ENCODE peak calls at places on chromosomes 5 and 9, in six cellular contexts. V, P, S, C, A and M are unnamed samples.

GRCh38 chr9:16293610-16294009 is 576.9 kb downstream of the BNC2 start:
- ATAC-seq in A (no peak), P (no peak), C (peak), V (no peak), S (no peak), M (no peak)

GRCh38 chr5:171143171-171143570 is 165.9 kb upstream of the TLX3 start:
- ATAC-seq in C (no peak), V (no peak), S (no peak), A (no peak), P (no peak), M (no peak)

GRCh38 chr9:22170990-22171663 is 162.0 kb upstream of the CDKN2B start:
- ATAC-seq in A (no peak), P (no peak), V (no peak), C (no peak), S (peak), M (no peak)

GRCh38 chr5:155629597-155629996 is 616.0 kb downstream of the KIF4B start:
- ATAC-seq in C (no peak), S (no peak), A (no peak), V (no peak), P (no peak), M (no peak)

GRCh38 chr5:111271885-111272284 is 47.7 kb downstream of the CAMK4 start:
- ATAC-seq in C (no peak), P (no peak), S (no peak), V (no peak), A (no peak), M (no peak)

GRCh38 chr9:97487107-97487506 is 14.4 kb upstream of the TMOD1 start:
- ATAC-seq in S (peak), C (no peak), V (peak), A (no peak), P (no peak), M (no peak)

GRCh38 chr9:17065062-17065461 is 69.8 kb upstream of the CNTLN start:
- ATAC-seq in A (no peak), P (no peak), V (no peak), C (no peak), S (peak), M (no peak)

GRCh38 chr5:136522217-136522956 is 157.0 kb upstream of the TRPC7 start:
- ATAC-seq in A (no peak), P (no peak), S (no peak), V (no peak), C (peak), M (no peak)

GRCh38 chr9:88932766-88933165 is 58.5 kb upstream of the S1PR3 start:
- ATAC-seq in P (no peak), C (no peak), S (no peak), A (no peak), V (peak), M (no peak)

GRCh38 chr5:55866485-55866884 is 15.3 kb downstream of the IL31RA start:
- ATAC-seq in S (no peak), A (no peak), V (no peak), C (no peak), P (no peak), M (no peak)

GRCh38 chr5:7886849-7887460 is 18.0 kb downstream of the MTRR start:
- ATAC-seq in V (peak), S (peak), P (no peak), A (no peak), C (no peak), M (no peak)

GRCh38 chr5:178602752-178603151 is 12.6 kb upstream of the COL23A1 start:
- ATAC-seq in V (no peak), S (no peak), A (peak), P (no peak), C (no peak), M (no peak)

GRCh38 chr9:98724810-98725530 is 16.2 kb upstream of the GABBR2 start:
- ATAC-seq in S (no peak), P (no peak), V (no peak), C (no peak), A (no peak), M (no peak)

GRCh38 chr5:83099445-83099844 is 22.1 kb downstream of the XRCC4 start:
- ATAC-seq in V (no peak), S (no peak), A (no peak), P (peak), C (no peak), M (no peak)

GRCh38 chr5:179332741-179333290 is 12.4 kb downstream of the ADAMTS2 start:
- ATAC-seq in S (no peak), P (peak), V (no peak), C (no peak), A (no peak), M (no peak)

GRCh38 chr9:136512651-136513066 is 29.8 kb upstream of the SEC16A start:
- ATAC-seq in S (peak), P (peak), V (peak), A (no peak), C (peak), M (no peak)

GRCh38 chr5:42555010-42555409 is 131.8 kb downstream of the GHR start:
- ATAC-seq in A (peak), V (no peak), P (peak), C (no peak), S (no peak), M (no peak)

GRCh38 chr5:139012170-139012569 is 137.0 kb upstream of the LRRTM2 start:
- ATAC-seq in V (no peak), S (no peak), A (no peak), P (no peak), C (no peak), M (no peak)

GRCh38 chr9:99238331-99238730 is 16.2 kb downstream of the SEC61B start:
- ATAC-seq in S (no peak), C (no peak), V (no peak), P (no peak), A (no peak), M (no peak)

GRCh38 chr9:137515338-137515724 is 34.9 kb downstream of the PNPLA7 start:
- ATAC-seq in S (peak), A (no peak), C (no peak), V (no peak), P (peak), M (no peak)

GRCh38 chr9:129868571-129869486 is 33.6 kb downstream of the USP20 start:
- ATAC-seq in V (no peak), P (peak), C (peak), S (peak), A (no peak), M (peak)

GRCh38 chr5:37436146-37436934 is 57.2 kb downstream of the WDR70 start:
- ATAC-seq in A (no peak), V (no peak), S (no peak), P (no peak), C (no peak), M (no peak)

GRCh38 chr9:96875460-96876142 is 21.3 kb upstream of the ZNF782 start:
- ATAC-seq in S (peak), A (peak), P (peak), C (peak), V (peak), M (no peak)

GRCh38 chr5:40386293-40386692 is 293.4 kb upstream of the PTGER4 start:
- ATAC-seq in V (no peak), A (no peak), P (no peak), C (no peak), S (no peak), M (no peak)

GRCh38 chr9:27539479-27540441 is 10.1 kb upstream of the MOB3B start:
- ATAC-seq in C (peak), S (peak), A (peak), P (peak), V (no peak), M (peak)

GRCh38 chr5:133919148-133920136 is 49.0 kb downstream of the C5orf15 start:
- ATAC-seq in S (peak), P (no peak), C (no peak), V (peak), A (no peak), M (no peak)

GRCh38 chr5:4018968-4019766 is 423.5 kb downstream of the IRX1 start:
- ATAC-seq in C (peak), A (peak), V (no peak), S (no peak), P (peak), M (peak)

GRCh38 chr5:133406632-133407276 is 205.6 kb downstream of the FSTL4 start:
- ATAC-seq in A (no peak), C (no peak), P (no peak), S (no peak), V (no peak), M (no peak)

GRCh38 chr5:177430146-177430951 is 3.9 kb downstream of the GRK6 start:
- ATAC-seq in P (no peak), S (no peak), V (no peak), C (no peak), A (no peak), M (no peak)

GRCh38 chr5:147578228-147579024 is 68.6 kb upstream of the DPYSL3 start:
- ATAC-seq in V (peak), A (no peak), S (peak), P (no peak), C (peak), M (no peak)

GRCh38 chr9:109640232-109641078 is 139.5 kb upstream of the PALM2AKAP2 start:
- ATAC-seq in C (peak), P (peak), A (peak), V (no peak), S (peak), M (peak)

GRCh38 chr5:88778736-88779135 is 104.2 kb downstream of the MEF2C start:
- ATAC-seq in S (no peak), C (peak), A (peak), P (peak), V (no peak), M (peak)

GRCh38 chr9:567746-568305 is 273.7 kb upstream of the DMRT1 start:
- ATAC-seq in C (no peak), A (no peak), S (no peak), P (no peak), V (no peak), M (no peak)

DNA sequence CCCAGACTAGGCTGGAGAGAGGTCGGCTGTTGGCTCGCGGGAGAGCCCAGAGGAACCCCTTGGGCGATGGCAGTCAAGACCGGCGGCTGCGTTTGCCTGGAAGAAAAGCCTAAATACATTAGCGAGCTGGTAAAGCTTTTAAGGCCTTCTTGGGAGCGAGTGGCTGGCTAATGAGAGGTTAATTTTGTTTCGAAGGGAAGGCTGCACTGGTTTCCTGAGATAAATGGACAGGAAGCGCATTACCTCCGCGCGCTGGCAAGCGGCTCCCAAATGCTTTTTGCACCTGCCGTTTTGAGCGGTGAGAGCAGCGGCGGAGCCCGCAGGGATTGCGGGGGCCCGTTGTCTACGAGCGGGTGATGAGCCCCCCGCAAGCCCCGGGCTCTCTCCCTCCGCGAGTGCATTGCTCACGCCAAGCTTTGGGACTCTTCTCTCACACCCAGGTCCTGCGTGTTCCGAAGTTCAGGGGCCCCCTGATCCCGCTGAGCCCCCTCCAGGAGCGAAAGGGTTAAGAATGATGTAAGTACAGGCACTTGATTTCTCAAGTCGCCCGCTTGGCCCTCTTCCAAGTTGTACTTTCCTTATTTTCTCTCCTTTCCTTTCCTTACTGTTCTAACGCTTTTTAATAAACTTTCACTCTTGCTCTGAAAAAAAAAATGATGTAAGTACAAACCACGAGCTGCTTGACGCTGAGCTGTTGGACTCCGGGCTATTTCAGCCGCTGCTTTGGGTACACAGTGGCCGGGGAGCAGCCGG is 3.1 kb upstream of the RGMB start:
- ATAC-seq in P (no peak), V (no peak), S (no peak), C (no peak), A (no peak), M (no peak)
- TF ChIP-seq POLR2A in P (no peak), V (no peak), S (no peak), C (no peak), A (no peak), M (no peak)

GRCh38 chr9:35923927-35924763 is 14.9 kb downstream of the SPAAR start:
- ATAC-seq in V (peak), C (peak), P (peak), S (peak), A (peak), M (peak)
- TF ChIP-seq POLR2A in V (no peak), C (no peak), P (no peak), S (no peak), A (no peak), M (no peak)

DNA sequence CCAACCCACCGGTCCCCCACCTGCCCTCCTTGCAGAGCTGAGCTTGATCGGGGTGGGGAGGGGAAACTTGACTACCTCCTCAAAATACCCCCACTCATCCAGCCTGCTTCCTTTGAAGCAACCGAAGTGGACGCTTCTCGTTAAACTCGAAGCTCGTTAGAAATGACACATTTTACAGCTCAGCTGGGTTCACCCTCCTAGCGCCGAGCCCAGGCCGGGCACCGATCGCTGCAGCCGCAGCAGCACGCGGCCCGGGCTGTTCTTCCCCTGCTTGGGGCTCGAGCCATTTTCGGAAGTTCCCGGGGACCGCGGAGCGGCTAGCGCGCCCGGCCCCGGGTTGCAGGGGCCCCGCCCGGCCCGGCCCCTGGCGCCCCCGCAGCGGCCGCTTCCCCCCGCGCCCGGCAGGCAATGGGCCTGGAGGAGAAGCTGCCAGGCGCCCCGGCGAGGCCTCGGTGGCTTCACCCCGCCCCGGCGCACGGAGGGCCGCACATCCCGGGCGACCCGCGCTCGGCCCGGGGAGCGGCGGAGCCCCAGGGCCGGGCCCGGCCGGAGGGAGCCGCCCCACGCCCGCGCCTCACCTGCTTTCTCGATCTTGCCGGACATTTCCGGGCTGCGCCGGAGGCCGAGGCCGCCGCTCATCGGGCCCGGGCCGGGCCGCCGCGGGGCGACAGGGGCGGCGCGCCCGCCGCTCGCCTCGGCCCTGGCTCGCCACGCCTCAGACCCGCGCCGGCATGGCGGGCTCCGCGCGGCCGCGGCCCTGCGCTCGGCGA is 499 bp downstream of the RAPGEF1 start:
- ATAC-seq in P (peak), C (peak), V (peak), S (peak), A (peak), M (peak)
- TF ChIP-seq POLR2A in P (no peak), C (peak), V (no peak), S (no peak), A (peak), M (peak)

GRCh38 chr9:92962846-92963245 is 15.5 kb downstream of the FGD3 start:
- ATAC-seq in A (no peak), C (no peak), S (no peak), P (no peak), V (no peak), M (no peak)

GRCh38 chr9:92964981-92965758 is 17.8 kb downstream of the FGD3 start:
- ATAC-seq in V (no peak), C (peak), A (no peak), P (peak), S (no peak), M (no peak)

GRCh38 chr9:92964607-92964975 is 17.3 kb downstream of the FGD3 start:
- ATAC-seq in S (no peak), A (no peak), C (peak), P (no peak), V (no peak), M (no peak)

GRCh38 chr9:92962303-92962649 is 15.0 kb downstream of the FGD3 start:
- ATAC-seq in P (no peak), S (no peak), V (no peak), C (no peak), A (no peak), M (no peak)

GRCh38 chr9:92963831-92964606 is 16.7 kb downstream of the FGD3 start:
- ATAC-seq in A (no peak), V (no peak), C (peak), S (no peak), P (peak), M (no peak)
- TF ChIP-seq POLR2A in A (no peak), V (no peak), C (peak), S (no peak), P (no peak), M (no peak)

GRCh38 chr5:132293066-132293991 is 865 bp upstream of the SLC22A4 start:
- ATAC-seq in P (peak), A (peak), C (peak), V (peak), S (peak), M (peak)
- TF ChIP-seq POLR2A in P (no peak), A (no peak), C (no peak), V (peak), S (peak), M (no peak)

DNA sequence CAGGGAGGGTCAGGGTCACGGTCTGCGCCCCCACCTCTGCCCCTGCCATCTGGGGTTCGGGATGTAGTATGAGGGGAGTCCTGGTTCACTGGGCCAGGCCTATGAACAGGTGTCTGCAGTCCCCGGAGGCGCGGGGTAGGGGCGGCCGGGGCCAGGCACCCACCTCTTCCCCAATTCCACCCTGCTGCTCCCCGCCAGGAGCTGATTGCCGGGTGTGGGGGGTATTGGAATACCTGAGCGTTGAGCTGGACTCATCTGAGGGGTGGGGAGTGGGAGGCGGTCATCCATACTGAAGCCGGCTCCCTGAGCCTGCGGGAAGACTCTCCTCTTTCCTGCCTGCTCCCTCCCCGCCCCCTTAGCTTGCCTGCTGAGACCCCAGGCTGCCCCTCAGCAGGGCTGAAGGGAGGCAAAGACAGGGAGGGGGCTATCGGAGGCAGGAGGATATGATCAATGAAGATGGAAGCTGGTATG is 676 bp downstream of the SLC6A7 start:
- ATAC-seq in P (no peak), V (no peak), A (no peak), S (no peak), C (no peak), M (no peak)
- TF ChIP-seq POLR2A in P (no peak), V (no peak), A (no peak), S (no peak), C (no peak), M (no peak)

GRCh38 chr9:133715866-133716563 is 22.1 kb downstream of the SARDH start:
- ATAC-seq in A (no peak), P (peak), S (peak), V (peak), C (peak), M (no peak)
- TF ChIP-seq POLR2A in A (no peak), P (no peak), S (no peak), V (no peak), C (no peak), M (no peak)